ENCODE peak calls at places on chromosomes 7 and 10, in four cellular contexts. X is GM23338, M is HepG2, O is K562. V is an unnamed sample.

GRCh38 chr10:108393111-108393510 is 1228.6 kb upstream of the SORCS1 start:
- DNase-seq in X (no peak), M (no peak), O (no peak), V (no peak)

GRCh38 chr10:14858338-14858925 is 20.2 kb upstream of the SUV39H2 start:
- DNase-seq in X (no peak), M (no peak), O (no peak), V (no peak)

GRCh38 chr7:121330053-121330833 is 1.4 kb downstream of the WNT16 start:
- DNase-seq in X (peak; percentile 71), M (no peak), O (peak; percentile 34), V (no peak)

GRCh38 chr7:143394777-143395176 is 13.6 kb downstream of the ZYX start:
- DNase-seq in X (no peak), M (no peak), O (no peak), V (no peak)

GRCh38 chr10:93815304-93816091 is 57.8 kb downstream of the LGI1 start:
- DNase-seq in X (peak; percentile 27), M (no peak), O (no peak), V (no peak)

GRCh38 chr7:16071246-16071857 is 350.0 kb downstream of the CRPPA start:
- DNase-seq in X (peak; percentile 82), M (peak; percentile 50), O (peak; percentile 62), V (peak; percentile 25)

GRCh38 chr10:114970515-114970914 is 32.5 kb downstream of the TRUB1 start:
- DNase-seq in X (peak; percentile 61), M (no peak), O (no peak), V (no peak)

GRCh38 chr7:130912086-130912909 is 178.3 kb upstream of the KLF14 start:
- DNase-seq in X (no peak), M (peak; percentile 69), O (no peak), V (peak; percentile 66)

GRCh38 chr7:143362126-143362961 is at the start of gene FAM131B:
- DNase-seq in X (peak; percentile 66), M (no peak), O (peak; percentile 80), V (no peak)

GRCh38 chr7:95899919-95900513 is 127.7 kb downstream of the DYNC1I1 start:
- DNase-seq in X (peak; percentile 56), M (peak; percentile 3), O (no peak), V (peak; percentile 14)

GRCh38 chr7:725223-726005 is 1.1 kb upstream of the DNAAF5 start:
- DNase-seq in X (no peak), M (no peak), O (no peak), V (no peak)

GRCh38 chr7:141362580-141363435 is 188.4 kb upstream of the AGK start:
- DNase-seq in X (no peak), M (no peak), O (no peak), V (peak; percentile 50)

GRCh38 chr7:23074443-23075244 is 30.9 kb upstream of the KLHL7 start:
- DNase-seq in X (no peak), M (peak; percentile 79), O (no peak), V (no peak)

GRCh38 chr10:13905281-13905680 is 318.5 kb downstream of the PRPF18 start:
- DNase-seq in X (no peak), M (no peak), O (no peak), V (no peak)

GRCh38 chr10:47332371-47332770 is 10.1 kb downstream of the GDF2 start:
- DNase-seq in X (no peak), M (no peak), O (no peak), V (no peak)

GRCh38 chr10:114223066-114223465 is 16.0 kb upstream of the VWA2 start:
- DNase-seq in X (no peak), M (no peak), O (no peak), V (no peak)

GRCh38 chr7:128352138-128352537 is 8.4 kb upstream of the RBM28 start:
- DNase-seq in X (peak; percentile 95), M (peak; percentile 11), O (no peak), V (no peak)

GRCh38 chr10:15067154-15067553 is 21.4 kb downstream of the ACBD7 start:
- DNase-seq in X (no peak), M (no peak), O (no peak), V (no peak)

GRCh38 chr10:9613338-9613737 is 1404.3 kb upstream of the CELF2 start:
- DNase-seq in X (no peak), M (no peak), O (no peak), V (no peak)

GRCh38 chr7:140349172-140349771 is 49.1 kb downstream of the SLC37A3 start:
- DNase-seq in X (no peak), M (no peak), O (no peak), V (no peak)

GRCh38 chr10:47383254-47384147 is 592 bp downstream of the ZNF488 start:
- DNase-seq in X (peak; percentile 88), M (no peak), O (no peak), V (no peak)

GRCh38 chr7:131157530-131158243 is 170.0 kb upstream of the MKLN1 start:
- DNase-seq in X (no peak), M (no peak), O (no peak), V (peak; percentile 55)

GRCh38 chr7:47528471-47528870 is 53.4 kb downstream of the TNS3 start:
- DNase-seq in X (no peak), M (no peak), O (no peak), V (no peak)

GRCh38 chr10:132062181-132062515 is 3.6 kb upstream of the JAKMIP3 start:
- DNase-seq in X (no peak), M (no peak), O (no peak), V (no peak)

GRCh38 chr10:15705298-15705697 is 14.4 kb downstream of the ITGA8 start:
- DNase-seq in X (no peak), M (no peak), O (no peak), V (no peak)

GRCh38 chr7:148545172-148545571 is 45.4 kb upstream of the C7orf33 start:
- DNase-seq in X (no peak), M (no peak), O (no peak), V (no peak)

GRCh38 chr10:97539523-97540200 is 32.9 kb upstream of the ANKRD2 start:
- DNase-seq in X (peak; percentile 88), M (no peak), O (no peak), V (no peak)

GRCh38 chr7:22698762-22699161 is 28.2 kb upstream of the IL6 start:
- DNase-seq in X (no peak), M (no peak), O (no peak), V (no peak)

GRCh38 chr10:17923728-17924127 is 28.0 kb upstream of the SLC39A12 start:
- DNase-seq in X (no peak), M (no peak), O (no peak), V (no peak)

GRCh38 chr10:81905161-81905560 is 30.2 kb downstream of the NRG3 start:
- DNase-seq in X (no peak), M (no peak), O (no peak), V (no peak)

GRCh38 chr10:3772349-3773222 is 12.4 kb downstream of the KLF6 start:
- DNase-seq in X (no peak), M (no peak), O (no peak), V (no peak)

GRCh38 chr7:155644971-155645509 is 579 bp downstream of the RBM33 start:
- DNase-seq in X (peak; percentile 63), M (peak; percentile 22), O (peak; percentile 67), V (peak; percentile 57)
- TF ChIP-seq JUNB in X (no peak), M (no peak), O (no peak), V (no peak)

GRCh38 chr7:123259759-123260158 is 60.0 kb upstream of the SLC13A1 start:
- DNase-seq in X (no peak), M (no peak), O (no peak), V (no peak)
- TF ChIP-seq JUNB in X (no peak), M (no peak), O (no peak), V (no peak)

GRCh38 chr7:55250313-55250712 is 114.8 kb upstream of the LANCL2 start:
- DNase-seq in X (peak; percentile 84), M (peak; percentile 47), O (peak; percentile 53), V (peak; percentile 61)
- TF ChIP-seq JUNB in X (no peak), M (no peak), O (no peak), V (no peak)

DNA sequence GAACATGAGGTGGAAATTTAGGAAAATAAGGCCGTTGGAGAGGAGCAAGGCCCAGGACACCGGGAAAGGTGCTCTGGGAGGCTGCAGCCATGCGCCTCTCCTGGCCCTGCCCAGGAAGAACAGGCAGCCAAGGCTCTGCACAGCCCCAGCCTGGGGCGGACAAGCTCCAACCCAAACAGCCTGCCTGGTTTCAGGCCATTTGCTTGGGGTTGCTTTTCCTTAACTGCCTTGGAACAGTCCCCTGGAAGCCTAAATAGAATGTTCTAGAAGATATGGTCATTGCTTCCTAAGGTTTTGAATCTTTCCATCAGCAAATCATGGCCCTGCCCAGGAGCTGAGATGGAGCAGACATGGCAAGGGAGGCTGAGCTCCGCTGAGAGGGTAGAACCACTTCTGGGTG is 11.0 kb downstream of the VSTM4 start:
- DNase-seq in X (no peak), M (no peak), O (no peak), V (no peak)
- TF ChIP-seq JUNB in X (no peak), M (no peak), O (no peak), V (no peak)